ENCODE peak calls at places on chromosomes 1 and 21, in four cellular contexts. L, V, R and H are unnamed samples.
A peak's percentile ranks its signal among the peaks of the same experiment; 100 is the strongest.

GRCh38 chr1:239432255-239432654 is 45.9 kb downstream of the CHRM3 start:
- DNase-seq in L (no peak), V (no peak), R (no peak), H (no peak)

GRCh38 chr1:235409045-235409820 is 42.0 kb downstream of the TBCE start:
- DNase-seq in R (peak; percentile 93), L (no peak), V (peak; percentile 10), H (no peak)

GRCh38 chr21:42836402-42836666 is 43.0 kb downstream of the WDR4 start:
- DNase-seq in L (peak; percentile 6), V (no peak), R (no peak), H (no peak)

GRCh38 chr1:44515416-44515815 is 110.4 kb downstream of the RNF220 start:
- DNase-seq in R (no peak), L (no peak), V (no peak), H (no peak)

GRCh38 chr1:169892819-169893644 is 664 bp downstream of the SCYL3 start:
- DNase-seq in V (no peak), L (no peak), R (no peak), H (peak; percentile 14)

GRCh38 chr1:113515498-113515897 is 125.2 kb downstream of the MAGI3 start:
- DNase-seq in V (no peak), R (no peak), L (no peak), H (no peak)

GRCh38 chr1:100400332-100400933 is 48.1 kb downstream of the CDC14A start:
- DNase-seq in V (no peak), R (peak; percentile 37), L (no peak), H (no peak)

GRCh38 chr21:43362306-43362927 is 64.5 kb downstream of the SIK1 start:
- DNase-seq in V (no peak), R (no peak), L (peak; percentile 63), H (no peak)

GRCh38 chr1:183185941-183186490 is at the start of gene LAMC2:
- DNase-seq in L (peak; percentile 85), R (no peak), V (no peak), H (peak; percentile 84)

GRCh38 chr1:59193443-59194093 is 103.3 kb upstream of the FGGY start:
- DNase-seq in L (no peak), V (no peak), R (no peak), H (no peak)
- TF ChIP-seq KDM1A in L (no peak), V (no peak), R (no peak), H (no peak)

GRCh38 chr1:159889821-159890252 is 10.1 kb downstream of the CFAP45 start:
- DNase-seq in V (peak; percentile 50), L (no peak), R (no peak), H (peak; percentile 29)
- TF ChIP-seq PHF8 in V (no peak), L (no peak), R (no peak), H (no peak)

GRCh38 chr21:38619865-38620513 is 121.7 kb upstream of the ERG start:
- DNase-seq in R (no peak), L (no peak), V (no peak), H (no peak)
- TF ChIP-seq CEBPB in R (no peak), L (no peak), V (no peak), H (no peak)

GRCh38 chr1:209486861-209487260 is 96.7 kb upstream of the CAMK1G start:
- DNase-seq in R (no peak), L (no peak), V (no peak), H (no peak)

GRCh38 chr1:209483691-209484090 is 99.8 kb upstream of the CAMK1G start:
- DNase-seq in L (no peak), V (no peak), R (no peak), H (no peak)

GRCh38 chr1:209484429-209484828 is 99.1 kb upstream of the CAMK1G start:
- DNase-seq in R (no peak), V (no peak), L (no peak), H (no peak)

GRCh38 chr1:209485759-209486158 is 97.8 kb upstream of the CAMK1G start:
- DNase-seq in R (no peak), V (no peak), L (no peak), H (no peak)

GRCh38 chr1:209485167-209485566 is 98.3 kb upstream of the CAMK1G start:
- DNase-seq in V (no peak), R (no peak), L (no peak), H (no peak)
- TF ChIP-seq KDM1A in V (no peak), R (no peak), L (no peak), H (no peak)

GRCh38 chr1:246724725-246725095 is 501 bp downstream of the SCCPDH start:
- DNase-seq in V (peak; percentile 34), R (no peak), L (no peak), H (peak; percentile 42)
- TF ChIP-seq PHF8 in V (no peak), R (no peak), L (no peak), H (peak; percentile 55)

GRCh38 chr1:246036175-246036574 is 470.9 kb downstream of the SMYD3 start:
- DNase-seq in R (no peak), L (no peak), V (no peak), H (no peak)

GRCh38 chr1:246034630-246035029 is 472.4 kb downstream of the SMYD3 start:
- DNase-seq in R (no peak), L (no peak), V (no peak), H (no peak)

GRCh38 chr1:246037832-246038231 is 469.2 kb downstream of the SMYD3 start:
- DNase-seq in V (no peak), L (no peak), R (no peak), H (no peak)

GRCh38 chr1:246032984-246033383 is 474.1 kb downstream of the SMYD3 start:
- DNase-seq in R (no peak), V (no peak), L (no peak), H (no peak)

DNA sequence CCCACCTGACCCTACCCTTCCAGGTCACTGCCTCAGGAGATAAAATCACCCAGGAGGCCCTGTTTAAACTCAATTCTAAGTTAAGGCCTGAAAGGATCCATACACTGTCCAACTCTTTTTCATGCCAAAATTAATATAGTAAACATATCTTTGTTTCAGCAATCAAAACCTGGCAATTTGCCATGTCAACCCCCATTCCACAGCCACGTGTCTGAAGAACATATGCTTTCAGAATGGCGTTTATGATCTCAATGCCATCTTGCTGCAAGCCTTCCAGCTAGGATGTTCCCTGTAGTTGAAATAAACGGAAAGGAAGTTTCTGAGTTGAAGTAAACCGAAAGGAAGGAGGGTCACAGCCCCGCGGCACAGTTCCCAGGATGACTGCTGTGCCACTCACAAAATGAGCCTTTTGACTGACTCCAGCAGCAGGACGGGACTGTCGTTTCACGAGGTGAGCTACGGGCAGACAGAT is 472.0 kb downstream of the SMYD3 start:
- DNase-seq in V (no peak), R (no peak), L (no peak), H (no peak)
- TF ChIP-seq CEBPB in V (no peak), R (no peak), L (no peak), H (no peak)

GRCh38 chr1:206752481-206752880 is 18.1 kb upstream of the IL19 start:
- DNase-seq in L (no peak), V (no peak), R (no peak), H (no peak)
- TF ChIP-seq KDM1A in L (no peak), V (no peak), R (no peak), H (no peak)

GRCh38 chr1:231016234-231016633 is 23.8 kb downstream of the FAM89A start:
- DNase-seq in V (no peak), R (no peak), L (no peak), H (no peak)
- TF ChIP-seq PHF8 in V (no peak), R (no peak), L (no peak), H (no peak)

GRCh38 chr1:203663294-203663693 is 36.7 kb downstream of the ATP2B4 start:
- DNase-seq in L (no peak), V (no peak), R (no peak), H (peak; percentile 52)

GRCh38 chr1:203660931-203661484 is 34.4 kb downstream of the ATP2B4 start:
- DNase-seq in L (no peak), R (no peak), V (no peak), H (no peak)

GRCh38 chr1:203662821-203663220 is 36.2 kb downstream of the ATP2B4 start:
- DNase-seq in R (no peak), L (no peak), V (no peak), H (no peak)

GRCh38 chr1:203660069-203660468 is 33.4 kb downstream of the ATP2B4 start:
- DNase-seq in R (no peak), L (no peak), V (no peak), H (no peak)

DNA sequence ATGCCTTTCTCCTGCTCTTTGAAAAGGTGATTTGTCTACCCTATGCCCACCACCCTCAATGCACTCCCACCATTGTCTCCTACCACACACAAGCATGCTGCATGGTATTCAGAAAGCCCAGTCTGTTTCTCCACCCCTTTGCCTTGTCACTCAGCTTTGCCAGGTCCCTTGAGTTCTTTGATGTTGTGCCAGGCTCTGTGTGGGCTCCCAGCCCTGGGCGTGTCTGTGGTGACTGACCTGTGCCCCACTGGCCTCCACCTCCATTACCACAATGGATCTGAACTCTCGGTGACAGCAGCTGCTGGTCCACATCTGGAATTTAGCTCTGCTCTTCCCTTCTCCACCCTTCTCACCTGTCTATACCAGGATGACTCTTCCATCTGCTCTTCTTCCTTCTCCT is 34.9 kb downstream of the ATP2B4 start:
- DNase-seq in L (no peak), R (peak; percentile 55), V (no peak), H (no peak)
- TF ChIP-seq CEBPB in L (no peak), R (no peak), V (no peak), H (no peak)